ENCODE peak calls at places on chromosomes 12 and 14, in ten cellular contexts. H is transverse colon, J is K562, K is HCT116, V is esophagus muscularis mucosa, A is endothelial cell of umbilical vein, C is stomach, B is suprapubic skin, G is spleen, O is prostate gland. U is an unnamed sample. For H3K36me3, the result is how much of the 10 kb centered on the place peaks cover.

GRCh38 chr12:20701106-20701505 is 6.0 kb downstream of the SLCO1C1 start:
- DNase-seq in H (no peak), J (no peak), K (no peak), V (no peak), A (no peak), C (no peak), B (no peak), G (no peak), O (no peak), U (no peak)

GRCh38 chr12:57476993-57477709 is 2.5 kb downstream of the ARHGAP9 start:
- DNase-seq in H (no peak), J (no peak), K (no peak), V (no peak), A (no peak), C (no peak), B (no peak), G (peak), O (no peak), U (no peak)

GRCh38 chr12:30691122-30691879 is 4.4 kb downstream of the IPO8 start:
- DNase-seq in H (no peak), J (no peak), K (no peak), V (no peak), A (no peak), C (no peak), B (no peak), G (no peak), O (no peak), U (no peak)

GRCh38 chr14:104889374-104889755 is 24.3 kb downstream of the CEP170B start:
- DNase-seq in H (no peak), J (no peak), K (no peak), V (no peak), A (no peak), C (no peak), B (no peak), G (no peak), O (no peak), U (no peak)

GRCh38 chr14:94936901-94937321 is 167.0 kb upstream of the GSC start:
- DNase-seq in H (peak), J (no peak), K (no peak), V (no peak), A (no peak), C (peak), B (no peak), G (no peak), O (no peak), U (no peak)

GRCh38 chr12:11577658-11578260 is 71.7 kb upstream of the ETV6 start:
- DNase-seq in H (no peak), J (no peak), K (no peak), V (no peak), A (no peak), C (no peak), B (no peak), G (no peak), O (no peak), U (no peak)

GRCh38 chr12:6828671-6829531 is 694 bp downstream of the P3H3 start:
- DNase-seq in H (peak), J (peak), K (no peak), V (no peak), A (no peak), C (peak), B (no peak), G (peak), O (peak), U (no peak)

GRCh38 chr14:69712637-69713088 is 54.3 kb upstream of the SRSF5 start:
- DNase-seq in H (peak), J (no peak), K (no peak), V (no peak), A (peak), C (peak), B (no peak), G (peak), O (peak), U (no peak)

GRCh38 chr12:126719886-126720666 is 1546.9 kb upstream of the TMEM132C start:
- DNase-seq in H (no peak), J (no peak), K (no peak), V (no peak), A (no peak), C (no peak), B (no peak), G (no peak), O (no peak), U (no peak)

GRCh38 chr14:99247091-99247729 is 24.8 kb downstream of the BCL11B start:
- DNase-seq in H (no peak), J (no peak), K (no peak), V (no peak), A (no peak), C (no peak), B (no peak), G (no peak), O (no peak), U (no peak)

GRCh38 chr14:70045715-70046535 is 142.8 kb downstream of the SLC8A3 start:
- DNase-seq in H (peak), J (peak), K (peak), V (no peak), A (peak), C (peak), B (no peak), G (no peak), O (peak), U (no peak)

GRCh38 chr12:96886998-96887677 is 19.9 kb upstream of the NEDD1 start:
- DNase-seq in H (no peak), J (no peak), K (no peak), V (no peak), A (peak), C (peak), B (no peak), G (no peak), O (no peak), U (no peak)

GRCh38 chr12:15074351-15074750 is 101.5 kb downstream of the PDE6H start:
- DNase-seq in H (no peak), J (no peak), K (no peak), V (no peak), A (no peak), C (no peak), B (no peak), G (no peak), O (no peak), U (no peak)

GRCh38 chr14:24339284-24340151 is at the start of gene RIPK3:
- DNase-seq in H (peak), J (no peak), K (no peak), V (no peak), A (peak), C (peak), B (peak), G (peak), O (no peak), U (no peak)

GRCh38 chr12:12543959-12544358 is 18.7 kb downstream of the DUSP16 start:
- DNase-seq in H (no peak), J (no peak), K (no peak), V (no peak), A (no peak), C (no peak), B (no peak), G (no peak), O (no peak), U (no peak)

GRCh38 chr14:45287609-45288008 is 34.6 kb upstream of the MIS18BP1 start:
- DNase-seq in H (no peak), J (no peak), K (no peak), V (no peak), A (no peak), C (no peak), B (no peak), G (no peak), O (no peak), U (no peak)

GRCh38 chr12:93762912-93763311 is 85.7 kb downstream of the CRADD start:
- DNase-seq in H (no peak), J (no peak), K (no peak), V (no peak), A (no peak), C (no peak), B (no peak), G (no peak), O (no peak), U (no peak)

DNA sequence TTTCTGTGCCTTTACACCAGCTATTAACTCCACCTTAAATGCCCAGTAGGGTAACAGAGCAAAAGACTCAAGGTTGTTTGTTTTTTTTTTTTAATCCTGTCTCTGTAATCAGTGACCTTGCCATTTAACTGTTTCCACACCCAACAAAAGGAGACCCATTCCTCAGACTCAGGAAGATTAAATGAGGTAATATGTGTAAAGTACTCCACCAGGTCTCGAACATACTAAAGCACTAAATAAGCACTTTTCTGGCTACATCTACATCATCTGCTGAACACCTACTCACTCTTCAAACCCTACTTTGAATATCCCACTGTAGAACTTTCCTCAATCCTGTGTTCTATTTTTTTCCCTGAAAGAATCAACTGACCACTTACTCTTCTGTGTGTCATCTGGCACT is 4.1 kb downstream of the SLC2A13 start:
- DNase-seq in H (no peak), J (no peak), K (no peak), V (no peak), A (no peak), C (no peak), B (no peak), G (no peak), O (no peak), U (no peak)
- TF ChIP-seq POLR2A in H (no peak), J (no peak), K (no peak), V (no peak), A (no peak), C (no peak), B (no peak), G (no peak), O (no peak), U (no peak)

GRCh38 chr12:119687879-119688278 is 19.9 kb downstream of the PRKAB1 start:
- DNase-seq in H (no peak), J (no peak), K (no peak), V (no peak), A (no peak), C (no peak), B (no peak), G (no peak), O (no peak), U (no peak)
- H3K36me3 ChIP-seq in H (under half), J (under half), K (under half), V (under half), A (under half), C (under half), B (under half), G (under half), O (under half), U (under half)

DNA sequence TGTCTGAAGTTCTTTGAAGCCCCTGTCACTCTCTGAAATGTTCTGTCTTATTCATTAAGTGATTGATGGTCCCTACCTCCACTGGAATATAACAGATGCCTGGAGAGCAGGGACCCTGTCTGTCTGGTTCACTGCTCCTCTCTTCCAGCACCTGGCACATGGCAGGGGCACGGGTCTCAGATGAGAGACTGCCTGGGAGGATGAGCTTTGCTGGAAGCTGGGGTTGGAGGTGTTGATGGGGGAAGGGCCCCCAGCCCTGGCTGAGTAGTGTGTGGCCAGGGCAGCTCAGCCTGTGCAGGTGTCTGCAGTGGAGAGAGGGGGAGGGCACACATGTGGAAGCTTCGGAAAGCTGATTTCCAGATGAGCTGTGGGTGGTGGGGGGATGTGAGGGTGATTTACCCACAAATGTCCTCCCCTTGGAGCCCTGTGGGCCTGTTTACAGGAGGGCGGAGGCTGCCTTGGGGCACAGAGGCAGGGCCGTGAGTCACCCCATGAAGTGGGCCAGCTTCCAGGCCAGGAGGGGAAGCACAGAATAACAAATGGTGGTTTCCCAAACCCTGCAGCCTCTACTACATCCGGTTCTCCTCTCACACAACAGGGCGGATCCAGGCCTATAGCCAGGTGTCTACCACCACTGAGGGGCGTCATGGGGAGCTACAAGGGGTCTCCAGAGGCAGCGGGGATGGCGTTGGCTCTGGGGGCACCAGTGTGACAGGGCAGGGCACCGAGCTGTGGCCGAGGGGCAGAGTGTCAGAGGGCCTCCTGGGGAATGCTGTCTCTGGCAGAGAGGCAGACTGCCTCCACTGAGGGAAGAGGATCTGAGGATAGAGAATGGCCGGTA is 11.0 kb downstream of the KRT7 start:
- DNase-seq in H (peak), J (no peak), K (no peak), V (no peak), A (peak), C (peak), B (peak), G (peak), O (peak), U (no peak)
- TF ChIP-seq POLR2AphosphoS5 in H (no peak), J (no peak), K (peak), V (peak), A (peak), C (peak), B (no peak), G (peak), O (peak), U (peak)

GRCh38 chr12:121534495-121535148 is 46.2 kb downstream of the KDM2B start:
- DNase-seq in H (no peak), J (no peak), K (no peak), V (no peak), A (no peak), C (no peak), B (no peak), G (no peak), O (no peak), U (no peak)
- TF ChIP-seq POLR2A in H (no peak), J (no peak), K (no peak), V (no peak), A (no peak), C (no peak), B (no peak), G (no peak), O (no peak), U (no peak)